ENCODE peak calls at places on chromosomes 4 and X, in four cellular contexts. T, I, G and P are unnamed samples.

GRCh38 chr4:11748169-11748872 is 319.6 kb upstream of the HS3ST1 start:
- DNase-seq in T (peak; percentile 33), I (no peak), G (peak; percentile 26), P (no peak)

GRCh38 chr4:94430416-94430815 is 21.3 kb upstream of the PDLIM5 start:
- DNase-seq in T (no peak), I (no peak), G (no peak), P (no peak)

GRCh38 chr4:103887191-103887590 is 167.4 kb upstream of the TACR3 start:
- DNase-seq in T (no peak), I (no peak), G (no peak), P (no peak)

GRCh38 chrX:11296051-11296450 is 2.8 kb downstream of the AMELX start:
- DNase-seq in T (peak; percentile 3), I (no peak), G (no peak), P (no peak)

GRCh38 chr4:100983426-100983825 is 363.9 kb downstream of the PPP3CA start:
- DNase-seq in T (no peak), I (no peak), G (no peak), P (no peak)

GRCh38 chr4:139523076-139523475 is 32.9 kb downstream of the SETD7 start:
- DNase-seq in T (peak; percentile 26), I (no peak), G (no peak), P (no peak)

GRCh38 chr4:33188733-33189132 is 2468.6 kb downstream of the PCDH7 start:
- DNase-seq in T (no peak), I (no peak), G (no peak), P (no peak)

GRCh38 chrX:124212622-124213021 is 119.8 kb upstream of the TEX13D start:
- DNase-seq in T (no peak), I (no peak), G (no peak), P (no peak)

GRCh38 chr4:72564184-72564583 is 4.8 kb downstream of the ADAMTS3 start:
- DNase-seq in T (no peak), I (no peak), G (no peak), P (no peak)

GRCh38 chrX:138777230-138777629 is 65.7 kb upstream of the FGF13 start:
- DNase-seq in T (no peak), I (no peak), G (no peak), P (no peak)

GRCh38 chr4:55038176-55038890 is 87.1 kb downstream of the KDR start:
- DNase-seq in T (no peak), I (no peak), G (no peak), P (no peak)

GRCh38 chr4:81405900-81406401 is 65.8 kb downstream of the RASGEF1B start:
- DNase-seq in T (peak; percentile 72), I (peak; percentile 46), G (no peak), P (no peak)

GRCh38 chrX:36916941-36917340 is 91.2 kb upstream of the FAM47C start:
- DNase-seq in T (no peak), I (no peak), G (no peak), P (no peak)

GRCh38 chrX:43718956-43719355 is 62.9 kb downstream of the MAOA start:
- DNase-seq in T (no peak), I (no peak), G (peak; percentile 57), P (no peak)

GRCh38 chr4:11228575-11228974 is 200.1 kb downstream of the HS3ST1 start:
- DNase-seq in T (peak; percentile 43), I (no peak), G (no peak), P (no peak)

GRCh38 chr4:185680617-185681016 is 131.4 kb downstream of the SORBS2 start:
- DNase-seq in T (no peak), I (no peak), G (no peak), P (no peak)

GRCh38 chr4:6500481-6501135 is 28.2 kb upstream of the PPP2R2C start:
- DNase-seq in T (no peak), I (no peak), G (no peak), P (no peak)

GRCh38 chrX:46433892-46434291 is 111.3 kb downstream of the ZNF674 start:
- DNase-seq in T (no peak), I (no peak), G (no peak), P (no peak)

GRCh38 chr4:66662620-66663019 is 882.7 kb downstream of the CENPC start:
- DNase-seq in T (no peak), I (no peak), G (no peak), P (no peak)

GRCh38 chr4:82044141-82044993 is 329.4 kb downstream of the HNRNPD start:
- DNase-seq in T (peak; percentile 78), I (peak; percentile 79), G (peak; percentile 19), P (peak; percentile 78)

GRCh38 chrX:68894513-68895338 is 65.9 kb downstream of the EFNB1 start:
- DNase-seq in T (peak; percentile 34), I (no peak), G (no peak), P (no peak)

GRCh38 chrX:39605183-39605582 is 492.6 kb downstream of the BCOR start:
- DNase-seq in T (no peak), I (no peak), G (no peak), P (no peak)

GRCh38 chr4:128295255-128295654 is 7.6 kb upstream of the PGRMC2 start:
- DNase-seq in T (no peak), I (no peak), G (no peak), P (no peak)